ENCODE peak calls at places on chromosome 11, in six cellular contexts. N is astrocyte of the spinal cord, D is adrenal gland, H is HFF-Myc, U is mammary epithelial cell, V is Panc1. Z is an unnamed sample.

GRCh38 chr11:117881217-117881616 is 4.8 kb upstream of the FXYD6 start:
- DNase-seq in N (no peak), D (peak), H (no peak), U (no peak), V (no peak), Z (no peak)

GRCh38 chr11:33557201-33557600 is 143.4 kb downstream of the C11orf91 start:
- DNase-seq in N (peak), D (no peak), H (no peak), U (peak), V (no peak), Z (no peak)

GRCh38 chr11:65470433-65470832 is 28.4 kb upstream of the MALAT1 start:
- DNase-seq in N (no peak), D (peak), H (no peak), U (no peak), V (no peak), Z (no peak)

GRCh38 chr11:8102965-8103364 is 22.0 kb downstream of the TUB start:
- DNase-seq in N (no peak), D (no peak), H (no peak), U (no peak), V (no peak), Z (no peak)

GRCh38 chr11:84899740-84900139 is 727.4 kb downstream of the DLG2 start:
- DNase-seq in N (peak), D (no peak), H (peak), U (no peak), V (no peak), Z (no peak)

GRCh38 chr11:39807904-39808303 is 1651.5 kb downstream of the LRRC4C start:
- DNase-seq in N (no peak), D (no peak), H (no peak), U (no peak), V (no peak), Z (no peak)

GRCh38 chr11:72317982-72318381 is 74.0 kb upstream of the PHOX2A start:
- DNase-seq in N (no peak), D (no peak), H (no peak), U (no peak), V (no peak), Z (no peak)

GRCh38 chr11:10022764-10023163 is 271.3 kb downstream of the SBF2 start:
- DNase-seq in N (peak), D (no peak), H (no peak), U (no peak), V (no peak), Z (no peak)

GRCh38 chr11:61131586-61131985 is 29.3 kb downstream of the CD5 start:
- DNase-seq in N (no peak), D (no peak), H (no peak), U (no peak), V (no peak), Z (no peak)

GRCh38 chr11:61682093-61682732 is 2.0 kb downstream of the DAGLA start:
- DNase-seq in N (no peak), D (peak), H (no peak), U (no peak), V (no peak), Z (no peak)

GRCh38 chr11:103339485-103339857 is 230.2 kb downstream of the DYNC2H1 start:
- DNase-seq in N (no peak), D (no peak), H (no peak), U (no peak), V (no peak), Z (no peak)

GRCh38 chr11:59243633-59244032 is 30.9 kb upstream of the MPEG1 start:
- DNase-seq in N (no peak), D (no peak), H (no peak), U (no peak), V (no peak), Z (no peak)

GRCh38 chr11:17642980-17643379 is 76.4 kb upstream of the MYOD1 start:
- DNase-seq in N (no peak), D (no peak), H (no peak), U (no peak), V (no peak), Z (no peak)

GRCh38 chr11:64016512-64016911 is 19.2 kb upstream of the FLRT1 start:
- DNase-seq in N (no peak), D (no peak), H (no peak), U (no peak), V (no peak), Z (no peak)

GRCh38 chr11:102320166-102320565 is 2.9 kb downstream of the BIRC3 start:
- DNase-seq in N (no peak), D (no peak), H (no peak), U (no peak), V (no peak), Z (no peak)

GRCh38 chr11:20056109-20057054 is 103.9 kb downstream of the DBX1 start:
- DNase-seq in N (no peak), D (no peak), H (no peak), U (peak), V (no peak), Z (no peak)

GRCh38 chr11:43517518-43517917 is 158.8 kb downstream of the TTC17 start:
- DNase-seq in N (no peak), D (no peak), H (no peak), U (peak), V (no peak), Z (no peak)

GRCh38 chr11:60370252-60370810 is 8.0 kb upstream of the MS4A7 start:
- DNase-seq in N (no peak), D (no peak), H (no peak), U (no peak), V (peak), Z (no peak)

GRCh38 chr11:129006161-129006560 is 63.5 kb upstream of the TP53AIP1 start:
- DNase-seq in N (no peak), D (no peak), H (no peak), U (no peak), V (no peak), Z (no peak)

GRCh38 chr11:57482782-57483569 is 22.6 kb downstream of the RTN4RL2 start:
- DNase-seq in N (no peak), D (peak), H (no peak), U (no peak), V (no peak), Z (no peak)

GRCh38 chr11:61683961-61684869 is 4.0 kb downstream of the DAGLA start:
- DNase-seq in N (peak), D (no peak), H (no peak), U (no peak), V (no peak), Z (no peak)

GRCh38 chr11:80596291-80596810 is 1155.5 kb upstream of the TENM4 start:
- DNase-seq in N (no peak), D (no peak), H (no peak), U (no peak), V (no peak), Z (no peak)

GRCh38 chr11:80593981-80594380 is 1153.2 kb upstream of the TENM4 start:
- DNase-seq in N (peak), D (no peak), H (no peak), U (peak), V (peak), Z (no peak)

GRCh38 chr11:80587906-80588305 is 1147.1 kb upstream of the TENM4 start:
- DNase-seq in N (no peak), D (no peak), H (no peak), U (no peak), V (no peak), Z (peak)

GRCh38 chr11:80595011-80595410 is 1154.2 kb upstream of the TENM4 start:
- DNase-seq in N (peak), D (no peak), H (no peak), U (peak), V (peak), Z (no peak)

DNA sequence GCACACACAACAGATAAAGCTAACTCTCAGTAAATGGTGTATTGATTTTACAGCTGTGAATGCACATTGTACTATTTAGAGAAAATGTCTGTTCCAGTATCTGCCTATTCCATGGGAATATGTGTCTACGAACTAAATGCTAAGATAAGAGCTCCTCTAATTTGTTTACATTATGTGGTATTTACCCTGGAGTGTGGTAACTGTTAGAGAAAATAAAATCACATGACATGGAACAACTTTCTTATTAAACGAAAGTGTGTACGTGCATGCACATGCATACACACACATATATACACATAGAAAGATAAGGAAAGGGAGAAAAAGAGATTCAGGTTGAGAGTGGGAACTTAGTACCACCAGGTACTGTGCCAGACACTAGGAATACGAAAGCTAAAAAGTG is 1151.7 kb upstream of the TENM4 start:
- DNase-seq in N (no peak), D (no peak), H (no peak), U (no peak), V (no peak), Z (no peak)
- H3K4me3 ChIP-seq in N (no peak), D (no peak), H (no peak), U (no peak), V (no peak), Z (no peak)

DNA sequence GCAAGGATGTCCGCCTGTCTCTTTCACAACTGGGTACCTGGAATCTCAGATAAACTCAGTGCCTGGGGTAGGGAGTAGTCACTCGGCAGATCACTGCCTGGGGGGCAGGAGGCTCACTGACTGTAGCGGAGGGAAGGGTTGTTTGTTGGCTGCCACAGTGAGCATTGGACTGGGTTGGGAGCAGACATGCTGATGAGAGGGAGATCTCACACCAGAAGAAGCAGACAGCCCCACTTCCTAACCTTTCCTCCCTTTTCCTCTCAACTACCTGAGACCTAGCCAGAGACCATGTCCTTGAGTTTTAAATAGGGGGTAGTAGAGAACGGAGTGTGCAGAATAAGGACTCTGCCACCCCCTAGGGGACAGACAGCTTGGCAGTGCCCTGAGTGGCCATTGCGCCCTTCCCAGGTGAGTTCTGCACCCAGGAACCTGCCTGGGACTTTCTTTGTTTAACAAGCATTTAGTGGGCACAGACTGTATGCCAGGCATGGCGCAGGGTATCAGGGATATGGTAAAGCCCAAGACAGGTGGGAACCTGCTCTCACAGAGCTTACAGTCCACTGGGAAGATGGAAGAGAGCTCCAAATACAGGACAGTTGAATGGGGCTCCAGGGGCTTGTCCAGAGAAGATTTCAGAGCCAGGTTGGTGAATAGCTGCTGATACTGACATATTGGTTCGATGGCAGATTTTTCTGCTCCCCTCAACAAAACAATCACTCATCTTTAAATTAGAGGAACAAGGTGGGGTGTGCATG is 115.7 kb upstream of the NNMT start:
- DNase-seq in N (no peak), D (no peak), H (no peak), U (no peak), V (no peak), Z (peak)
- TF ChIP-seq CTCF in N (peak), D (peak), H (peak), U (peak), V (peak), Z (peak)

GRCh38 chr11:35126879-35127576 is 11.9 kb upstream of the CD44 start:
- DNase-seq in N (no peak), D (no peak), H (no peak), U (no peak), V (no peak), Z (no peak)
- H3K4me3 ChIP-seq in N (no peak), D (no peak), H (no peak), U (no peak), V (no peak), Z (no peak)

GRCh38 chr11:11502303-11502828 is 119.4 kb downstream of the GALNT18 start:
- DNase-seq in N (no peak), D (no peak), H (no peak), U (no peak), V (no peak), Z (peak)
- TF ChIP-seq CTCF in N (no peak), D (no peak), H (no peak), U (no peak), V (no peak), Z (no peak)

DNA sequence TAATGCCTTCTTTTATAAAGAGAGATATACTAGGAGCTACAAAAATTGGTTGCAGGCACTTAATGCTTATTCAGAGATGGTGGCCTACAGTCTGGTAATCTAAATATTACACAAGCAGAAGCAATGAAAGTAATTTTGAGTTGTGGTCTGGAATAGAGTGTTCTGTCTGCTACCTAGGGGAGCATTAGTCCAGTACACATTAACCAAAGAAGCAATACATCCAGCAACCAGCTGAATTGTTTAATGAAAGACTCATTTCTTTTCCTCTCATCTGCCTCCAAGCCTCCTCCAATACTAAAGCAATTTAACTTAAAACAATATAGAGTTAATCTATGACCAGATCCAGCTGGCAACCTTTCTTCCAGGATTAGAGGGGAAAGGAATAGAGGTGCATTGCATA is 877.1 kb upstream of the CNTN5 start:
- DNase-seq in N (no peak), D (no peak), H (no peak), U (no peak), V (no peak), Z (no peak)
- H3K4me3 ChIP-seq in N (no peak), D (no peak), H (no peak), U (no peak), V (no peak), Z (no peak)

GRCh38 chr11:121321614-121322243 is 29.2 kb downstream of the SC5D start:
- DNase-seq in N (peak), D (peak), H (no peak), U (peak), V (peak), Z (no peak)
- TF ChIP-seq CTCF in N (peak), D (peak), H (peak), U (peak), V (peak), Z (peak)

GRCh38 chr11:77175021-77175842 is 47.2 kb downstream of the MYO7A start:
- DNase-seq in N (no peak), D (peak), H (no peak), U (no peak), V (no peak), Z (no peak)
- H3K4me3 ChIP-seq in N (no peak), D (no peak), H (no peak), U (no peak), V (no peak), Z (no peak)

Z was measured in LNCaP clone FGC.